ENCODE peak calls at places on chromosomes 16 and 17, in eight cellular contexts. L, W, X, H, B, S, J and U are unnamed samples.
A peak's percentile ranks its signal among the peaks of the same experiment; 100 is the strongest.

GRCh38 chr17:18043491-18043890 is 4.3 kb downstream of the GID4 start:
- DNase-seq in B (peak; percentile 5), S (peak; percentile 43), J (no peak), W (peak; percentile 30), L (no peak), H (peak; percentile 37), X (no peak), U (no peak)

GRCh38 chr16:20262248-20262647 is 65.1 kb downstream of the GP2 start:
- DNase-seq in W (no peak), S (no peak), H (no peak), X (no peak), B (no peak), L (no peak), J (no peak), U (no peak)

GRCh38 chr17:35799942-35800341 is 4.5 kb upstream of the MMP28 start:
- DNase-seq in W (peak; percentile 50), H (no peak), B (no peak), X (no peak), S (peak; percentile 74), L (no peak), J (no peak), U (peak; percentile 26)

GRCh38 chr16:79677799-79678525 is 77.4 kb upstream of the MAF start:
- DNase-seq in W (no peak), L (no peak), S (no peak), B (no peak), X (no peak), H (no peak), J (no peak), U (no peak)

GRCh38 chr16:27984121-27984520 is 79.4 kb downstream of the GSG1L start:
- DNase-seq in X (no peak), S (no peak), W (no peak), H (no peak), J (no peak), B (no peak), L (no peak), U (no peak)

GRCh38 chr16:53841884-53842283 is 137.9 kb downstream of the FTO start:
- DNase-seq in S (no peak), X (no peak), B (no peak), H (no peak), W (no peak), J (no peak), L (no peak), U (no peak)

GRCh38 chr17:76524598-76525512 is 12.7 kb downstream of the CYGB start:
- DNase-seq in H (peak; percentile 77), S (no peak), X (no peak), W (peak; percentile 61), J (no peak), L (no peak), B (no peak), U (no peak)

GRCh38 chr16:88882358-88883030 is 16.0 kb upstream of the PABPN1L start:
- DNase-seq in W (peak; percentile 69), S (no peak), J (no peak), X (no peak), B (no peak), H (no peak), L (no peak), U (no peak)

GRCh38 chr16:28179354-28179753 is 32.4 kb downstream of the XPO6 start:
- DNase-seq in S (no peak), X (no peak), B (no peak), L (no peak), J (no peak), H (no peak), W (no peak), U (no peak)

GRCh38 chr16:56625140-56625942 is at the start of gene MT1E:
- DNase-seq in S (peak; percentile 54), X (no peak), B (peak; percentile 85), H (peak; percentile 73), J (no peak), L (no peak), W (no peak), U (peak; percentile 49)